ENCODE peak calls at places on chromosomes 4 and X, in five cellular contexts. C is fibroblast of lung, O is astrocyte, P is OCI-LY7, B is HCT116. W is an unnamed sample.
A peak's percentile ranks its signal among the peaks of the same experiment; 100 is the strongest.

GRCh38 chrX:148601034-148601433 is 100.6 kb downstream of the AFF2 start:
- DNase-seq in O (peak; percentile 59), P (no peak), C (peak; percentile 34), B (no peak), W (no peak)

GRCh38 chrX:103157511-103158316 is 57.2 kb upstream of the BEX4 start:
- DNase-seq in B (no peak), C (peak; percentile 56), O (peak; percentile 18), P (peak; percentile 15), W (peak; percentile 4)

GRCh38 chr4:157076578-157076947 is 613 bp downstream of the GLRB start:
- DNase-seq in P (no peak), O (no peak), C (no peak), B (no peak), W (no peak)

GRCh38 chr4:87354168-87355102 is 31.8 kb upstream of the HSD17B13 start:
- DNase-seq in C (peak; percentile 60), P (no peak), O (no peak), B (no peak), W (no peak)

GRCh38 chr4:142567199-142567598 is 278.9 kb downstream of the INPP4B start:
- DNase-seq in B (peak; percentile 51), P (no peak), C (no peak), O (no peak), W (peak; percentile 12)

GRCh38 chr4:48483006-48483776 is at the start of gene SLC10A4:
- DNase-seq in B (no peak), C (no peak), P (no peak), O (no peak), W (peak; percentile 12)

GRCh38 chr4:168540086-168540864 is 43.4 kb downstream of the PALLD start:
- DNase-seq in B (peak; percentile 89), P (no peak), O (peak; percentile 89), C (no peak), W (no peak)

GRCh38 chr4:139903845-139904244 is 238.2 kb downstream of the MGST2 start:
- DNase-seq in B (no peak), P (no peak), O (no peak), C (no peak), W (no peak)

GRCh38 chr4:139153411-139154133 is 23.4 kb downstream of the ELF2 start:
- DNase-seq in P (no peak), B (no peak), C (no peak), O (no peak), W (no peak)

GRCh38 chr4:177473991-177474390 is 31.8 kb upstream of the AGA start:
- DNase-seq in P (no peak), O (no peak), B (no peak), C (no peak), W (no peak)

GRCh38 chrX:103376118-103376978 is at the start of gene BEX3:
- DNase-seq in C (peak; percentile 62), B (no peak), P (no peak), O (peak; percentile 36), W (peak; percentile 10)

GRCh38 chr4:119647558-119647957 is 19.0 kb upstream of the PDE5A start:
- DNase-seq in P (no peak), C (peak; percentile 55), B (no peak), O (no peak), W (no peak)

GRCh38 chrX:143988356-143988755 is 104.5 kb downstream of the UBE2NL start:
- DNase-seq in P (no peak), B (no peak), O (no peak), C (no peak), W (no peak)

GRCh38 chr4:187006189-187006618 is 282.5 kb upstream of the FAT1 start:
- DNase-seq in B (no peak), O (peak; percentile 62), C (peak; percentile 74), P (no peak), W (no peak)

GRCh38 chr4:24594887-24595286 is 10.5 kb upstream of the DHX15 start:
- DNase-seq in O (peak; percentile 47), C (peak; percentile 31), B (no peak), P (no peak), W (no peak)

GRCh38 chr4:23614284-23614892 is 275.5 kb downstream of the PPARGC1A start:
- DNase-seq in B (no peak), P (peak; percentile 51), C (peak; percentile 21), O (peak; percentile 51), W (no peak)

GRCh38 chr4:172726001-172726423 is 442.6 kb upstream of the GALNT7 start:
- DNase-seq in P (no peak), B (no peak), C (no peak), O (no peak), W (no peak)

GRCh38 chr4:98248984-98249383 is 12.2 kb upstream of the RAP1GDS1 start:
- DNase-seq in C (no peak), B (no peak), P (no peak), O (no peak), W (no peak)

GRCh38 chr4:18756661-18757060 is 735.1 kb upstream of the LCORL start:
- DNase-seq in B (no peak), O (no peak), P (no peak), C (no peak), W (no peak)
- H3K9me3 ChIP-seq in B (no peaks in the 10 kb centered on the region), O (no peaks in the 10 kb centered on the region), P (no peaks in the 10 kb centered on the region), C (no peaks in the 10 kb centered on the region), W (peaks cover 3% of the 10 kb centered on the region)

DNA sequence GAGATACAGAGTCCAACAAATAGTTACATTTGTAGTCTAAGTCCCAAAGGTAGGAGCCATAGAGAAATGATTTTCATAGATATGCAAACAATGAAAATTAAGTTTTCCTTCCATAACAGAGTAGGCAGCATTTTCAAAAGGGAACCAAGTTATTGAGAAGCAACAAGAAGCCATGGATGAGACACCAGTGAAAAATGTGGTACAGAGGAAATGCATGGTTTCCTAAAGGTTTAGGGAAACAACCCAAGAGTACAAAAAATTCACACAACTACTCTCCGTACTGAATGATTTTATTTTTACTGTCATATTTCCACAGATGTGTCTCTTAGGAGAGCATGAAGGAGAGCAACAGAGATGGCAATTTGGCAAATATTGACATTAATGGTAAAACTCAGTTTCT is 1408.9 kb upstream of the PCDH7 start:
- DNase-seq in C (peak; percentile 30), B (no peak), P (no peak), O (peak; percentile 12), W (no peak)
- H3K9me3 ChIP-seq in C (no peaks in the 10 kb centered on the region), B (no peaks in the 10 kb centered on the region), P (no peaks in the 10 kb centered on the region), O (no peaks in the 10 kb centered on the region), W (no peaks in the 10 kb centered on the region)

GRCh38 chrX:55389376-55389775 is 62.6 kb upstream of the MAGEH1 start:
- DNase-seq in O (no peak), C (no peak), B (no peak), P (no peak), W (no peak)
- H3K9me3 ChIP-seq in O (no peaks in the 10 kb centered on the region), C (no peaks in the 10 kb centered on the region), B (no peaks in the 10 kb centered on the region), P (no peaks in the 10 kb centered on the region), W (no peaks in the 10 kb centered on the region)

DNA sequence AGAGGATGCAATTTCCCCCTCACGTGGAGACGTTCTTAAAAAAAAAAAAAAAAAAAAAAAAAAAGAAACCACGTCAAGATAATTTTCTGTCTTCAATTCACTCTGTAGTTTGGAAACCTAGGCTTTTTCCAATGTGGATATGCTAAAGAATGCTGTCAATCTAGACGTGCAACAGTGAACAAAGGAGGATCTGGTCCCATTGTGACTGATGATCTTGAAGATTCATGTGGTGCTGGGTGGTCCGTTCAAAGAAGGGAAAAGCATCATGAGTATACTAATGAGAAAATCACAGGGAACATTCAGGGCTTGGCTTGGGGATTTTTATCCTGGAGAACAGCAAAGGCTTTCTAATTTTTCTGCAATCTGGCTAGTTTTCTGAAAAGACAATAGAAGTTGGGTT is 440.8 kb upstream of the HS3ST1 start:
- DNase-seq in P (no peak), B (no peak), C (no peak), O (no peak), W (no peak)
- H3K9me3 ChIP-seq in P (no peaks in the 10 kb centered on the region), B (no peaks in the 10 kb centered on the region), C (no peaks in the 10 kb centered on the region), O (no peaks in the 10 kb centered on the region), W (no peaks in the 10 kb centered on the region)

DNA sequence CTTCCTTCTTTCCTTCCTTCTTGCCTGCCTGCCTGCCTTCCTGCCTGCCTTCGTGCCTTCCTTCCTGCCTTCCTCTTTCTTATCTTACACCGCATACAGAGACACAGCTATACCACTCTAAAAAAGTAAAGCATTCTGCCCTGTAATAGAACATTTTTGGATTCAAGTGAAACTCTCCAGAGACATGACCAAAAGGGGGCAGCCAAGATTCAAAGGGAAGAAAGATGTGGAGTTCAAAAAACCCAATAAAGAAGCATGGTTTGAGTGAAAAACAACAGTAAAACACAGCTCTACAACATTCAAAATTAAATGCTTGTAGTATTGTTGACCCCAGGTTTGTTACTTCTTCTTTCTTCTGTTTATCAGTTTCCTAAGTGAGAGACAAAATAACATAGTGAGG is 914.9 kb upstream of the PCDH7 start:
- DNase-seq in B (peak; percentile 13), O (no peak), C (peak; percentile 16), P (no peak), W (no peak)
- H3K9me3 ChIP-seq in B (peaks cover 10% of the 10 kb centered on the region), O (peaks cover 3% of the 10 kb centered on the region), C (no peaks in the 10 kb centered on the region), P (peaks cover 9% of the 10 kb centered on the region), W (no peaks in the 10 kb centered on the region)

DNA sequence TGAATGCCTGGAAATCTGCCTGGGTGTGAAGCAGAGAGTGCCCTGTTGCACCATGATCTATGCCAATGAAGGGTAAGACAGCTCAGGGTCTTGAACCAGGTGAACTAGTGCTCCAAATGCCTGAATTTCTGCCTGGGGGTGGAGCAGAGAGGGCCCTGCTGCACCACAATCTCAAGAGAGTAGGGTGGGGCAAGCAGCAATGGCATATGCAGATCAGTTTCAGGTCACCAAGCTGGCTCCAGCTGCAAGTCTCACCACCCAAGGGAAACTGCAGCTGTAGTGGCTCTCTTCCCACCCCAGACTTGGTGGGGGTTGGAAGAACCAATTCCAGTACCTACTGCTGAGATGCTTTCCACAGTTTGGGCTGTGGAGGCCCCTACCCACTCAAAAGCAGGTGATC is 147.0 kb downstream of the SPANXN1 start:
- DNase-seq in O (no peak), B (no peak), C (no peak), P (no peak), W (no peak)
- H3K9me3 ChIP-seq in O (no peaks in the 10 kb centered on the region), B (no peaks in the 10 kb centered on the region), C (no peaks in the 10 kb centered on the region), P (no peaks in the 10 kb centered on the region), W (no peaks in the 10 kb centered on the region)

DNA sequence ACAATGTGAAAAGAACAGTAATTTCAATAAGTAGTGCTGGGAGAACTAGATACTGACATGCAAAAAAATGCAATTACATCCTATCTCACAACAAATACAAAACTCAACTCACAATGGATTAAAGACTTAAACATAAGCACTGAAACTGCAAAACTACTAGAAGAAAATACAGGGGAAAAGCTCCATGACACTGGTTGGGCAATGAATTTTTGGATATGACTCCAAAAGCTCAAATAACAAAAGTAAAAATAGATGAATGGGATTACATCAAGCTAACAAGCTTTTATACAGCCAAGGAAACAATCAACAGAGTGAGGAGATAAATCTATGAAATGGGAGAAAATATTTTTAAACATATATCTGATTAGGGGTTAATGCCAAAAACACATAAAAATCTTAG is 53.1 kb downstream of the ANKRD17 start:
- DNase-seq in O (no peak), C (no peak), P (no peak), B (no peak), W (no peak)
- H3K9me3 ChIP-seq in O (no peaks in the 10 kb centered on the region), C (no peaks in the 10 kb centered on the region), P (no peaks in the 10 kb centered on the region), B (no peaks in the 10 kb centered on the region), W (no peaks in the 10 kb centered on the region)